ENCODE peak calls at places on chromosomes 11 and 22, in six cellular contexts. G, C, W, D, V and K are unnamed samples.

GRCh38 chr22:39821008-39821407 is 72.6 kb downstream of the ENTHD1 start:
- DNase-seq in D (no peak), W (no peak), C (no peak), V (no peak), G (no peak), K (no peak)

GRCh38 chr11:115215694-115216615 is 288.3 kb downstream of the CADM1 start:
- DNase-seq in C (no peak), G (no peak), V (no peak), W (no peak), D (peak), K (peak)

GRCh38 chr11:67483498-67483798 is 622 bp downstream of the AIP start:
- DNase-seq in G (no peak), C (no peak), D (no peak), V (no peak), W (no peak), K (no peak)

GRCh38 chr11:9567401-9567800 is 6.1 kb upstream of the WEE1 start:
- DNase-seq in C (no peak), G (no peak), V (no peak), W (no peak), D (no peak), K (no peak)

GRCh38 chr22:21639359-21639758 is 2.7 kb upstream of the SDF2L1 start:
- DNase-seq in G (no peak), C (no peak), V (no peak), W (no peak), D (no peak), K (no peak)

GRCh38 chr11:66231561-66231960 is 36.9 kb upstream of the RAB1B start:
- DNase-seq in V (no peak), C (no peak), D (no peak), G (no peak), W (no peak), K (no peak)

GRCh38 chr11:19931768-19932369 is 219.2 kb downstream of the NAV2 start:
- DNase-seq in D (no peak), V (no peak), G (no peak), C (no peak), W (no peak), K (no peak)

GRCh38 chr11:131246589-131247164 is 123.7 kb upstream of the NTM start:
- DNase-seq in G (peak), V (peak), D (no peak), W (peak), C (no peak), K (peak)

GRCh38 chr22:40487663-40488249 is 117.4 kb downstream of the SGSM3 start:
- DNase-seq in W (peak), C (no peak), D (peak), V (no peak), G (no peak), K (no peak)

GRCh38 chr11:69301491-69302401 is 7.8 kb downstream of the MYEOV start:
- DNase-seq in C (no peak), W (no peak), G (no peak), V (no peak), D (no peak), K (no peak)